ENCODE peak calls at places on chromosomes 2 and 18, in seven cellular contexts. One of them, this sample, is unnamed.
A peak's percentile ranks its signal among the peaks of the same experiment; 100 is the strongest.

GRCh38 chr2:29697181-29697580 is 224.2 kb downstream of the ALK start:
- DNase-seq in right lobe of liver: no peak
- DNase-seq in fibroblast of lung: no peak
- DNase-seq in transverse colon: no peak
- DNase-seq in IMR-90: no peak
- DNase-seq in neural progenitor cell: no peak
- DNase-seq in lower lobe of right lung: no peak
- DNase-seq in this sample: no peak

GRCh38 chr18:28690836-28691835 is 514.2 kb upstream of the CDH2 start:
- DNase-seq in fibroblast of lung: no peak
- DNase-seq in IMR-90: no peak
- DNase-seq in transverse colon: no peak
- DNase-seq in neural progenitor cell: no peak
- DNase-seq in lower lobe of right lung: no peak
- DNase-seq in right lobe of liver: no peak
- DNase-seq in this sample: no peak

GRCh38 chr2:224956706-224957105 is 85.6 kb downstream of the DOCK10 start:
- DNase-seq in lower lobe of right lung: no peak
- DNase-seq in IMR-90: no peak
- DNase-seq in fibroblast of lung: no peak
- DNase-seq in neural progenitor cell: no peak
- DNase-seq in transverse colon: no peak
- DNase-seq in right lobe of liver: no peak
- DNase-seq in this sample: no peak

GRCh38 chr18:49723648-49724180 is 89.6 kb downstream of the ACAA2 start:
- DNase-seq in transverse colon: peak; percentile 44
- DNase-seq in right lobe of liver: no peak
- DNase-seq in fibroblast of lung: peak; percentile 78
- DNase-seq in neural progenitor cell: no peak
- DNase-seq in IMR-90: peak; percentile 51
- DNase-seq in lower lobe of right lung: no peak
- DNase-seq in this sample: no peak

GRCh38 chr2:227374158-227374557 is 4.9 kb downstream of the TM4SF20 start:
- DNase-seq in lower lobe of right lung: no peak
- DNase-seq in transverse colon: no peak
- DNase-seq in neural progenitor cell: no peak
- DNase-seq in IMR-90: peak; percentile 57
- DNase-seq in fibroblast of lung: peak; percentile 32
- DNase-seq in right lobe of liver: no peak
- DNase-seq in this sample: no peak

GRCh38 chr2:71614976-71615768 is 161.8 kb downstream of the DYSF start:
- DNase-seq in transverse colon: peak; percentile 37
- DNase-seq in neural progenitor cell: no peak
- DNase-seq in IMR-90: peak; percentile 8
- DNase-seq in lower lobe of right lung: peak; percentile 69
- DNase-seq in right lobe of liver: peak; percentile 60
- DNase-seq in fibroblast of lung: peak; percentile 47
- DNase-seq in this sample: peak; percentile 69

GRCh38 chr2:221502270-221502973 is 69.7 kb downstream of the EPHA4 start:
- DNase-seq in transverse colon: no peak
- DNase-seq in fibroblast of lung: peak; percentile 73
- DNase-seq in lower lobe of right lung: no peak
- DNase-seq in right lobe of liver: no peak
- DNase-seq in neural progenitor cell: no peak
- DNase-seq in IMR-90: peak; percentile 69
- DNase-seq in this sample: no peak

GRCh38 chr2:177245010-177245422 is 19.5 kb downstream of the NFE2L2 start:
- DNase-seq in IMR-90: peak; percentile 88
- DNase-seq in neural progenitor cell: no peak
- DNase-seq in lower lobe of right lung: no peak
- DNase-seq in transverse colon: no peak
- DNase-seq in fibroblast of lung: peak; percentile 66
- DNase-seq in right lobe of liver: no peak
- DNase-seq in this sample: no peak

GRCh38 chr2:73257425-73258125 is 23.5 kb downstream of the CCT7 start:
- DNase-seq in fibroblast of lung: no peak
- DNase-seq in transverse colon: peak; percentile 35
- DNase-seq in right lobe of liver: peak; percentile 40
- DNase-seq in IMR-90: no peak
- DNase-seq in neural progenitor cell: no peak
- DNase-seq in lower lobe of right lung: peak; percentile 71
- DNase-seq in this sample: peak; percentile 69

GRCh38 chr18:23982154-23983071 is 32.1 kb upstream of the TTC39C start:
- DNase-seq in transverse colon: peak; percentile 48
- DNase-seq in right lobe of liver: peak; percentile 69
- DNase-seq in lower lobe of right lung: no peak
- DNase-seq in neural progenitor cell: peak; percentile 30
- DNase-seq in IMR-90: peak; percentile 75
- DNase-seq in fibroblast of lung: peak; percentile 76
- DNase-seq in this sample: no peak

GRCh38 chr2:27203741-27204140 is 8.1 kb upstream of the ATRAID start:
- DNase-seq in right lobe of liver: no peak
- DNase-seq in neural progenitor cell: no peak
- DNase-seq in transverse colon: no peak
- DNase-seq in IMR-90: no peak
- DNase-seq in fibroblast of lung: no peak
- DNase-seq in lower lobe of right lung: no peak
- DNase-seq in this sample: no peak
- H3K36me3 ChIP-seq in right lobe of liver: peaks cover 74% of the 10 kb centered on the region
- H3K36me3 ChIP-seq in neural progenitor cell: no peaks in the 10 kb centered on the region
- H3K36me3 ChIP-seq in transverse colon: peaks cover 39% of the 10 kb centered on the region
- H3K36me3 ChIP-seq in IMR-90: peaks cover 62% of the 10 kb centered on the region
- H3K36me3 ChIP-seq in fibroblast of lung: peaks cover 17% of the 10 kb centered on the region
- H3K36me3 ChIP-seq in lower lobe of right lung: peaks cover 85% of the 10 kb centered on the region
- H3K36me3 ChIP-seq in this sample: peaks cover 77% of the 10 kb centered on the region

GRCh38 chr2:100397976-100398375 is 19.5 kb downstream of the CHST10 start:
- DNase-seq in neural progenitor cell: no peak
- DNase-seq in fibroblast of lung: no peak
- DNase-seq in right lobe of liver: no peak
- DNase-seq in transverse colon: no peak
- DNase-seq in IMR-90: no peak
- DNase-seq in lower lobe of right lung: no peak
- DNase-seq in this sample: no peak
- H3K36me3 ChIP-seq in neural progenitor cell: no peaks in the 10 kb centered on the region
- H3K36me3 ChIP-seq in fibroblast of lung: no peaks in the 10 kb centered on the region
- H3K36me3 ChIP-seq in right lobe of liver: no peaks in the 10 kb centered on the region
- H3K36me3 ChIP-seq in transverse colon: no peaks in the 10 kb centered on the region
- H3K36me3 ChIP-seq in IMR-90: peaks cover 8% of the 10 kb centered on the region
- H3K36me3 ChIP-seq in lower lobe of right lung: peaks cover 57% of the 10 kb centered on the region
- H3K36me3 ChIP-seq in this sample: peaks cover 7% of the 10 kb centered on the region

GRCh38 chr2:132814651-132815050 is 144.6 kb upstream of the LYPD1 start:
- DNase-seq in neural progenitor cell: no peak
- DNase-seq in lower lobe of right lung: no peak
- DNase-seq in IMR-90: no peak
- DNase-seq in transverse colon: no peak
- DNase-seq in fibroblast of lung: no peak
- DNase-seq in right lobe of liver: no peak
- DNase-seq in this sample: no peak

GRCh38 chr2:132815522-132815921 is 145.5 kb upstream of the LYPD1 start:
- DNase-seq in IMR-90: peak; percentile 98
- DNase-seq in neural progenitor cell: no peak
- DNase-seq in right lobe of liver: no peak
- DNase-seq in lower lobe of right lung: no peak
- DNase-seq in transverse colon: no peak
- DNase-seq in fibroblast of lung: peak; percentile 92
- DNase-seq in this sample: no peak

GRCh38 chr2:132811148-132811915 is 141.3 kb upstream of the LYPD1 start:
- DNase-seq in IMR-90: no peak
- DNase-seq in right lobe of liver: no peak
- DNase-seq in lower lobe of right lung: no peak
- DNase-seq in transverse colon: no peak
- DNase-seq in neural progenitor cell: peak; percentile 16
- DNase-seq in fibroblast of lung: no peak
- DNase-seq in this sample: no peak

DNA sequence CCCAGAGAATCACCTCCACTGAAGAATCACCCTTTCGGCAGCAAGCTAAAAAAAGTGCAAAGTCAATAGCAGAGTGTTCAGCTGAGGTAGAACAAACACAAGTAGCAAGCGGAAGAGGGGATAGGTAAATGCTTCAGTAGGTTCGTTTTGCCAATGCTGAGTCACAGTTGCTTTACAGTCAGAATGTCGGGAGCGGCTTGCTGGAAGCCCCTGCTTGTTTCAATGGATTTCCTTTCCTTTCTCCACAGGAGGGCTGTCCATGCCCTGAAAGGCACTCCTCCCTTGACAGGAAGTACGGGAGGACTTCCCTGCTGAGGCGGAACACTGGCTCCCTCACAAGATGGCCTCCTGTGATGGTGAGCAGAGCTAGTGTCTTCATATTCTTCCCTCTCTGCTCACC is 146.2 kb upstream of the LYPD1 start:
- DNase-seq in right lobe of liver: no peak
- DNase-seq in lower lobe of right lung: no peak
- DNase-seq in fibroblast of lung: no peak
- DNase-seq in neural progenitor cell: no peak
- DNase-seq in IMR-90: no peak
- DNase-seq in transverse colon: no peak
- DNase-seq in this sample: no peak
- H3K36me3 ChIP-seq in right lobe of liver: no peaks in the 10 kb centered on the region
- H3K36me3 ChIP-seq in lower lobe of right lung: no peaks in the 10 kb centered on the region
- H3K36me3 ChIP-seq in fibroblast of lung: no peaks in the 10 kb centered on the region
- H3K36me3 ChIP-seq in neural progenitor cell: no peaks in the 10 kb centered on the region
- H3K36me3 ChIP-seq in IMR-90: no peaks in the 10 kb centered on the region
- H3K36me3 ChIP-seq in transverse colon: no peaks in the 10 kb centered on the region
- H3K36me3 ChIP-seq in this sample: no peaks in the 10 kb centered on the region

GRCh38 chr2:152650768-152651371 is 66.4 kb downstream of the PRPF40A start:
- DNase-seq in IMR-90: no peak
- DNase-seq in right lobe of liver: no peak
- DNase-seq in transverse colon: no peak
- DNase-seq in lower lobe of right lung: no peak
- DNase-seq in neural progenitor cell: no peak
- DNase-seq in fibroblast of lung: no peak
- DNase-seq in this sample: no peak
- H3K36me3 ChIP-seq in IMR-90: no peaks in the 10 kb centered on the region
- H3K36me3 ChIP-seq in right lobe of liver: peaks cover 24% of the 10 kb centered on the region
- H3K36me3 ChIP-seq in transverse colon: peaks cover 16% of the 10 kb centered on the region
- H3K36me3 ChIP-seq in lower lobe of right lung: peaks cover 54% of the 10 kb centered on the region
- H3K36me3 ChIP-seq in neural progenitor cell: peaks cover 20% of the 10 kb centered on the region
- H3K36me3 ChIP-seq in fibroblast of lung: no peaks in the 10 kb centered on the region
- H3K36me3 ChIP-seq in this sample: peaks cover 66% of the 10 kb centered on the region

GRCh38 chr2:97657986-97658690 is 5.7 kb downstream of the ACTR1B start:
- DNase-seq in neural progenitor cell: no peak
- DNase-seq in right lobe of liver: no peak
- DNase-seq in transverse colon: no peak
- DNase-seq in lower lobe of right lung: no peak
- DNase-seq in fibroblast of lung: no peak
- DNase-seq in IMR-90: no peak
- DNase-seq in this sample: no peak

GRCh38 chr2:97659256-97660043 is 4.4 kb downstream of the ACTR1B start:
- DNase-seq in IMR-90: no peak
- DNase-seq in neural progenitor cell: no peak
- DNase-seq in transverse colon: no peak
- DNase-seq in fibroblast of lung: no peak
- DNase-seq in right lobe of liver: no peak
- DNase-seq in lower lobe of right lung: no peak
- DNase-seq in this sample: no peak

GRCh38 chr2:97660044-97660774 is 3.6 kb downstream of the ACTR1B start:
- DNase-seq in right lobe of liver: peak; percentile 23
- DNase-seq in transverse colon: no peak
- DNase-seq in IMR-90: no peak
- DNase-seq in neural progenitor cell: no peak
- DNase-seq in lower lobe of right lung: no peak
- DNase-seq in fibroblast of lung: no peak
- DNase-seq in this sample: no peak

GRCh38 chr2:97656905-97657587 is 6.8 kb downstream of the ACTR1B start:
- DNase-seq in neural progenitor cell: no peak
- DNase-seq in IMR-90: no peak
- DNase-seq in fibroblast of lung: no peak
- DNase-seq in right lobe of liver: no peak
- DNase-seq in transverse colon: no peak
- DNase-seq in lower lobe of right lung: no peak
- DNase-seq in this sample: no peak

GRCh38 chr2:97658691-97659157 is 5.1 kb downstream of the ACTR1B start:
- DNase-seq in neural progenitor cell: no peak
- DNase-seq in right lobe of liver: no peak
- DNase-seq in lower lobe of right lung: no peak
- DNase-seq in fibroblast of lung: no peak
- DNase-seq in IMR-90: no peak
- DNase-seq in transverse colon: no peak
- DNase-seq in this sample: no peak
- H3K36me3 ChIP-seq in neural progenitor cell: peaks cover 2% of the 10 kb centered on the region
- H3K36me3 ChIP-seq in right lobe of liver: peaks cover 15% of the 10 kb centered on the region
- H3K36me3 ChIP-seq in lower lobe of right lung: peaks cover 50% of the 10 kb centered on the region
- H3K36me3 ChIP-seq in fibroblast of lung: peaks cover 37% of the 10 kb centered on the region
- H3K36me3 ChIP-seq in IMR-90: peaks cover 44% of the 10 kb centered on the region
- H3K36me3 ChIP-seq in transverse colon: peaks cover 6% of the 10 kb centered on the region
- H3K36me3 ChIP-seq in this sample: peaks cover 29% of the 10 kb centered on the region

DNA sequence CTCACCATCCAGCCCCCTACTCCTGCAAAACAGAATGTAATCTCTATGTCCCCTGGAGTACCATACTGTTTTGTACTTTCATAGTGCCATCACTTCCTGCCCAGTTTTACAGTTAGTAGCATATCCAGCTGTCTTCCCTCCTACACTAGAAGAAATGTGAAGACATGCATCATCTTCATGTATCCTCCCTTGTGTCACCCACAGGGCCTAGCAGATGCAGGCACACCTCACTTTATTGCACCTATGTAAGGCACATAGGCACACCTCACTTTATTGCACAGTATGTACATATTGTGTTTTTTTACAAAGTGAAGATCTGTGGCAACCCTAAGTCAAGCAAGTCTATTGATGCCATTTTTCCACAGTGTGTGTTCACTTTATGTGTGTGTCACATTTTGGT is 12.0 kb downstream of the DNAJC27 start:
- DNase-seq in right lobe of liver: no peak
- DNase-seq in lower lobe of right lung: no peak
- DNase-seq in fibroblast of lung: no peak
- DNase-seq in IMR-90: no peak
- DNase-seq in transverse colon: peak; percentile 39
- DNase-seq in neural progenitor cell: no peak
- DNase-seq in this sample: no peak
- H3K36me3 ChIP-seq in right lobe of liver: peaks cover 46% of the 10 kb centered on the region
- H3K36me3 ChIP-seq in lower lobe of right lung: peaks cover 83% of the 10 kb centered on the region
- H3K36me3 ChIP-seq in fibroblast of lung: no peaks in the 10 kb centered on the region
- H3K36me3 ChIP-seq in IMR-90: peaks cover 23% of the 10 kb centered on the region
- H3K36me3 ChIP-seq in transverse colon: peaks cover 48% of the 10 kb centered on the region
- H3K36me3 ChIP-seq in neural progenitor cell: peaks cover 28% of the 10 kb centered on the region
- H3K36me3 ChIP-seq in this sample: peaks cover 71% of the 10 kb centered on the region

DNA sequence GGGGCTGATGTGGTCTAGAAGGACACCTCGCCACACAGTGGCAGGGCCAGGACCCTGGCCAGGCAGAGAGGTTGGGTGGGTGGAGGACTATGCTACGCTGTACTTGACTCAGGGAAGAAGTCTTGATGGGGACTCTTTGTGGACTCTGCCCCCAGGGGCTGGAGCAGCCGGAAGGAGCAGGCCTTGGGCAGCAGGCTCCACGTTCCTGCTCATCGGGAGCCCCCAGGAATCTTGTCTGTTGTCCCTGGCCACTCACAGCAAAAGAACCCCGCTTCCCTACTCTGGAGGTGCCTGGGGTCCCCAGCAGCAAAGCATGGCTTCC is 79.0 kb downstream of the POLR1A start:
- DNase-seq in neural progenitor cell: no peak
- DNase-seq in fibroblast of lung: no peak
- DNase-seq in lower lobe of right lung: no peak
- DNase-seq in right lobe of liver: no peak
- DNase-seq in IMR-90: no peak
- DNase-seq in transverse colon: no peak
- DNase-seq in this sample: no peak
- H3K36me3 ChIP-seq in neural progenitor cell: no peaks in the 10 kb centered on the region
- H3K36me3 ChIP-seq in fibroblast of lung: peaks cover 32% of the 10 kb centered on the region
- H3K36me3 ChIP-seq in lower lobe of right lung: peaks cover 64% of the 10 kb centered on the region
- H3K36me3 ChIP-seq in right lobe of liver: peaks cover 38% of the 10 kb centered on the region
- H3K36me3 ChIP-seq in IMR-90: peaks cover 57% of the 10 kb centered on the region
- H3K36me3 ChIP-seq in transverse colon: peaks cover 29% of the 10 kb centered on the region
- H3K36me3 ChIP-seq in this sample: peaks cover 50% of the 10 kb centered on the region

This sample was measured in upper lobe of right lung.